ENCODE peak calls at places on chromosome 15, in nine cellular contexts. One of them, this sample, is unnamed.

GRCh38 chr15:99324082-99324620 is 72.9 kb downstream of the LRRC28 start:
- DNase-seq in fibroblast of the aortic adventitia: peak
- DNase-seq in lung: no peak
- DNase-seq in SK-N-SH: no peak
- DNase-seq in HCT116: peak
- DNase-seq in AG09309: peak
- DNase-seq in left ventricle myocardium inferior: no peak
- DNase-seq in GM12878: peak
- DNase-seq in fibroblast of lung: peak
- DNase-seq in this sample: peak

GRCh38 chr15:36177590-36178281 is 401.7 kb upstream of the CDIN1 start:
- DNase-seq in GM12878: no peak
- DNase-seq in fibroblast of the aortic adventitia: no peak
- DNase-seq in SK-N-SH: no peak
- DNase-seq in fibroblast of lung: peak
- DNase-seq in lung: no peak
- DNase-seq in HCT116: no peak
- DNase-seq in left ventricle myocardium inferior: no peak
- DNase-seq in AG09309: no peak
- DNase-seq in this sample: no peak

GRCh38 chr15:22257668-22258401 is 177.5 kb downstream of the OR4M2 start:
- DNase-seq in HCT116: no peak
- DNase-seq in SK-N-SH: no peak
- DNase-seq in fibroblast of lung: no peak
- DNase-seq in lung: no peak
- DNase-seq in AG09309: no peak
- DNase-seq in left ventricle myocardium inferior: no peak
- DNase-seq in fibroblast of the aortic adventitia: no peak
- DNase-seq in GM12878: no peak
- DNase-seq in this sample: no peak

GRCh38 chr15:95929232-95929846 is 401.2 kb upstream of the NR2F2 start:
- DNase-seq in fibroblast of the aortic adventitia: no peak
- DNase-seq in GM12878: peak
- DNase-seq in AG09309: no peak
- DNase-seq in fibroblast of lung: peak
- DNase-seq in lung: no peak
- DNase-seq in left ventricle myocardium inferior: no peak
- DNase-seq in SK-N-SH: no peak
- DNase-seq in HCT116: no peak
- DNase-seq in this sample: peak

GRCh38 chr15:77527164-77527778 is 105.4 kb downstream of the LINGO1 start:
- DNase-seq in SK-N-SH: peak
- DNase-seq in AG09309: no peak
- DNase-seq in GM12878: no peak
- DNase-seq in left ventricle myocardium inferior: peak
- DNase-seq in lung: no peak
- DNase-seq in fibroblast of lung: peak
- DNase-seq in HCT116: no peak
- DNase-seq in fibroblast of the aortic adventitia: peak
- DNase-seq in this sample: no peak

GRCh38 chr15:26038693-26039092 is 175.6 kb upstream of the ATP10A start:
- DNase-seq in SK-N-SH: peak
- DNase-seq in left ventricle myocardium inferior: no peak
- DNase-seq in HCT116: no peak
- DNase-seq in lung: no peak
- DNase-seq in fibroblast of lung: no peak
- DNase-seq in fibroblast of the aortic adventitia: no peak
- DNase-seq in GM12878: no peak
- DNase-seq in AG09309: no peak
- DNase-seq in this sample: no peak

GRCh38 chr15:52306270-52306669 is 10.7 kb upstream of the MYO5C start:
- DNase-seq in lung: no peak
- DNase-seq in AG09309: peak
- DNase-seq in left ventricle myocardium inferior: no peak
- DNase-seq in fibroblast of the aortic adventitia: peak
- DNase-seq in fibroblast of lung: peak
- DNase-seq in GM12878: no peak
- DNase-seq in SK-N-SH: no peak
- DNase-seq in HCT116: no peak
- DNase-seq in this sample: no peak

GRCh38 chr15:38746211-38746610 is 181.6 kb upstream of the RASGRP1 start:
- DNase-seq in fibroblast of lung: no peak
- DNase-seq in GM12878: no peak
- DNase-seq in left ventricle myocardium inferior: no peak
- DNase-seq in SK-N-SH: no peak
- DNase-seq in HCT116: no peak
- DNase-seq in lung: no peak
- DNase-seq in AG09309: no peak
- DNase-seq in fibroblast of the aortic adventitia: no peak
- DNase-seq in this sample: no peak

GRCh38 chr15:77335298-77335697 is 84.6 kb downstream of the PEAK1 start:
- DNase-seq in fibroblast of lung: peak
- DNase-seq in AG09309: no peak
- DNase-seq in GM12878: no peak
- DNase-seq in SK-N-SH: peak
- DNase-seq in fibroblast of the aortic adventitia: peak
- DNase-seq in HCT116: no peak
- DNase-seq in left ventricle myocardium inferior: peak
- DNase-seq in lung: no peak
- DNase-seq in this sample: peak

GRCh38 chr15:48643776-48644497 is 1.6 kb downstream of the FBN1 start:
- DNase-seq in SK-N-SH: no peak
- DNase-seq in left ventricle myocardium inferior: no peak
- DNase-seq in AG09309: no peak
- DNase-seq in lung: no peak
- DNase-seq in GM12878: no peak
- DNase-seq in fibroblast of lung: peak
- DNase-seq in fibroblast of the aortic adventitia: peak
- DNase-seq in HCT116: no peak
- DNase-seq in this sample: no peak

GRCh38 chr15:32763295-32763694 is 45.5 kb downstream of the GREM1 start:
- DNase-seq in AG09309: no peak
- DNase-seq in fibroblast of the aortic adventitia: no peak
- DNase-seq in GM12878: peak
- DNase-seq in SK-N-SH: no peak
- DNase-seq in lung: no peak
- DNase-seq in fibroblast of lung: no peak
- DNase-seq in HCT116: no peak
- DNase-seq in left ventricle myocardium inferior: no peak
- DNase-seq in this sample: no peak

GRCh38 chr15:98043160-98044059 is 82.9 kb downstream of the ARRDC4 start:
- DNase-seq in GM12878: no peak
- DNase-seq in fibroblast of lung: no peak
- DNase-seq in left ventricle myocardium inferior: no peak
- DNase-seq in AG09309: no peak
- DNase-seq in HCT116: no peak
- DNase-seq in SK-N-SH: peak
- DNase-seq in lung: no peak
- DNase-seq in fibroblast of the aortic adventitia: no peak
- DNase-seq in this sample: no peak

GRCh38 chr15:101189341-101189679 is 62.5 kb downstream of the CHSY1 start:
- DNase-seq in fibroblast of the aortic adventitia: peak
- DNase-seq in fibroblast of lung: peak
- DNase-seq in AG09309: no peak
- DNase-seq in left ventricle myocardium inferior: no peak
- DNase-seq in SK-N-SH: no peak
- DNase-seq in GM12878: no peak
- DNase-seq in lung: no peak
- DNase-seq in HCT116: no peak
- DNase-seq in this sample: no peak

GRCh38 chr15:96054606-96055005 is 275.9 kb upstream of the NR2F2 start:
- DNase-seq in fibroblast of lung: no peak
- DNase-seq in SK-N-SH: no peak
- DNase-seq in AG09309: no peak
- DNase-seq in lung: no peak
- DNase-seq in fibroblast of the aortic adventitia: no peak
- DNase-seq in HCT116: no peak
- DNase-seq in GM12878: no peak
- DNase-seq in left ventricle myocardium inferior: no peak
- DNase-seq in this sample: no peak

GRCh38 chr15:100732359-100733055 is 130.1 kb downstream of the ASB7 start:
- DNase-seq in GM12878: no peak
- DNase-seq in HCT116: no peak
- DNase-seq in fibroblast of lung: no peak
- DNase-seq in fibroblast of the aortic adventitia: peak
- DNase-seq in SK-N-SH: no peak
- DNase-seq in left ventricle myocardium inferior: no peak
- DNase-seq in AG09309: peak
- DNase-seq in lung: no peak
- DNase-seq in this sample: no peak

GRCh38 chr15:66508293-66508883 is 3.3 kb downstream of the ZWILCH start:
- DNase-seq in GM12878: peak
- DNase-seq in left ventricle myocardium inferior: no peak
- DNase-seq in SK-N-SH: no peak
- DNase-seq in HCT116: no peak
- DNase-seq in AG09309: no peak
- DNase-seq in fibroblast of the aortic adventitia: no peak
- DNase-seq in lung: no peak
- DNase-seq in fibroblast of lung: no peak
- DNase-seq in this sample: no peak

DNA sequence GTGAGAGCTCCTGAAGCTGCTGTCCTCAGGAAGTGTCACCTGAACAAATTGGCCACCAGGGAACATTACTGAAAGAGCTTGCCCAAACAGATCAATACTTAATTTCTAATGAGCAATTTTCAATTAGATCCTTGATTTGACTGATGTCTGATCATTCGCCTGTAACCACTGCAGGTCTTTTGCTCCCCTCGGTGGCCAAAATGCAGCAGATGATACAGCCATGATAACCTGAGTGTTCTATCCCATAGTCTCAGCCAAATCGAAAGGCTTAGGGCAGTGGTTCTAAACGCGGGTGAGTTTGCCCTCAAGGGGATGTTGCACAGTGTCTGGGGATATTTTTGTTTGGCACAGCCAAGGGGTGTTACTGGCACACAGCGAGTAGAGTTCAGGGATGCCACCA is 57.7 kb upstream of the MEX3B start:
- DNase-seq in lung: no peak
- DNase-seq in HCT116: no peak
- DNase-seq in fibroblast of the aortic adventitia: no peak
- DNase-seq in AG09309: no peak
- DNase-seq in left ventricle myocardium inferior: no peak
- DNase-seq in SK-N-SH: no peak
- DNase-seq in GM12878: no peak
- DNase-seq in fibroblast of lung: no peak
- DNase-seq in this sample: no peak
- TF ChIP-seq CTCF in lung: no peak
- TF ChIP-seq CTCF in HCT116: peak
- TF ChIP-seq CTCF in fibroblast of the aortic adventitia: no peak
- TF ChIP-seq CTCF in AG09309: peak
- TF ChIP-seq CTCF in left ventricle myocardium inferior: no peak
- TF ChIP-seq CTCF in SK-N-SH: peak
- TF ChIP-seq CTCF in GM12878: peak
- TF ChIP-seq CTCF in fibroblast of lung: peak
- TF ChIP-seq CTCF in this sample: no peak

GRCh38 chr15:63046927-63047760 is 4.6 kb downstream of the TPM1 start:
- DNase-seq in fibroblast of lung: no peak
- DNase-seq in left ventricle myocardium inferior: no peak
- DNase-seq in SK-N-SH: no peak
- DNase-seq in fibroblast of the aortic adventitia: peak
- DNase-seq in AG09309: no peak
- DNase-seq in GM12878: no peak
- DNase-seq in HCT116: no peak
- DNase-seq in lung: no peak
- DNase-seq in this sample: no peak
- H3K4me3 ChIP-seq in fibroblast of lung: peak
- H3K4me3 ChIP-seq in left ventricle myocardium inferior: peak
- H3K4me3 ChIP-seq in SK-N-SH: peak
- H3K4me3 ChIP-seq in fibroblast of the aortic adventitia: peak
- H3K4me3 ChIP-seq in AG09309: peak
- H3K4me3 ChIP-seq in GM12878: peak
- H3K4me3 ChIP-seq in HCT116: peak
- H3K4me3 ChIP-seq in lung: no peak
- H3K4me3 ChIP-seq in this sample: peak

DNA sequence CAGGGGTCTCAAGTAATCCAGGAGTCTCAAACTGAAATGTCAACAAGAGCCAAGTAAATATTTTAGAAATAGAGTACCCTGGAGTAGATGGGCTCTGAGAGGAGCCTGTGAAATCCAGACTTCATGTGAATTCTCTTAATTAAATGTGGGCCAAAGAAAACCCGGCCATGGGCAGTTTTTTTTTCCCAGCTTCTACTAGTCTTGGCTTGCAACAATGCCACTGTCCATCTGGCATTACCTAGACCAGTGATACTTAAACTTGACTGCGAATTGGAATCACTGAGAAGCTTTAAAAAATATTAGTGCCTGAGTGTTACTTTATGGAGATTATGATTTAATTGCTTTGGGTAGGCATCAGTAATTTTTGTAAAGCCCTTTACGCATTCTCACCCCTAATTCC is 66.4 kb upstream of the GOLGA6B start:
- DNase-seq in GM12878: no peak
- DNase-seq in fibroblast of the aortic adventitia: no peak
- DNase-seq in SK-N-SH: no peak
- DNase-seq in HCT116: no peak
- DNase-seq in left ventricle myocardium inferior: no peak
- DNase-seq in AG09309: no peak
- DNase-seq in fibroblast of lung: no peak
- DNase-seq in lung: no peak
- DNase-seq in this sample: no peak
- TF ChIP-seq CTCF in GM12878: no peak
- TF ChIP-seq CTCF in fibroblast of the aortic adventitia: no peak
- TF ChIP-seq CTCF in SK-N-SH: no peak
- TF ChIP-seq CTCF in HCT116: no peak
- TF ChIP-seq CTCF in left ventricle myocardium inferior: no peak
- TF ChIP-seq CTCF in AG09309: no peak
- TF ChIP-seq CTCF in fibroblast of lung: no peak
- TF ChIP-seq CTCF in lung: no peak
- TF ChIP-seq CTCF in this sample: no peak

DNA sequence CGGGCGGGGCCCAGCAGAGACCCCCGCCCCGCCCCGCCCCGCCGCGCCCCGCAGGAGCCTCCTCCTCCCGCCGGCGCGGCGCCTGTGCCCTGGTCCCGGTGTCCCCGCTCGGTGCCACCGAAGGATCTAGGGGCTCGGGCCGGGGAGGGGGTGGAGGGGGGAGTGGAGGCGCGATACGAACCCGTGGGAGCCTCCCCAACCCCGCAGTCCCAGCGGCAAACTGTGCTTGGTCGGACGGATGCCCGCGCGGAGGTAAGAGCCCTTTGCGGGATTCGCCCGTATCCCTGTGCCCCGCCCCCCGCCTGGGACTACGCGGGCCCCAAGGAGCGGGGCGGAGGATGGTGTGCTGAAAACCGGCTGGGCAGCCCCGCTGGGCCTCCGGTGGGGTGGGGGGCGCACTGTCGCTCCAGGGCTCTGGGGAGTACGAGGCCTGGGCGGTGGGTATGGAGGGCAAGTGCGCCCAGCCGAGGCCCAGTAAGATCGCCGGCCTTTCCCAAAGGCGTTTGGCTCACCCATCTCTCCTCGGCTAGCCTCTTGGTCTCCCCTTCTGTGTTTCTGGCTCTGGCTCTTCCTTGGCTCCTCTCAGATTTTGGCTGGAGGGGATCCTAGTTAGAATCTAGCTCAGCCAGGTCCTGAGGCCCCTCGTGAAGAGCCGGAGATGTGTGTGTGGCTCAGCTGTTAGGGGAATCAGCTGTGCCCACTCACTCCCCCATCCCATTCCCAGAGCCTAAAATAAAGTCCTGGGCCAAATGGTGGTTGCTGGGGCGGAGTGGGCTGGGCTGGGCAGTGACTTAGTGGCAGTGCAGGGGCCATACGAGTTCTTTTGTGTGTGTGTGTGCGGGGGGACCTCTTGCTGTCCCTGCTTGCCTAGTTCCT is 65.7 kb upstream of the POLG start:
- DNase-seq in HCT116: no peak
- DNase-seq in AG09309: no peak
- DNase-seq in fibroblast of lung: no peak
- DNase-seq in left ventricle myocardium inferior: no peak
- DNase-seq in fibroblast of the aortic adventitia: no peak
- DNase-seq in lung: no peak
- DNase-seq in SK-N-SH: peak
- DNase-seq in GM12878: no peak
- DNase-seq in this sample: no peak
- H3K4me3 ChIP-seq in HCT116: no peak
- H3K4me3 ChIP-seq in AG09309: no peak
- H3K4me3 ChIP-seq in fibroblast of lung: no peak
- H3K4me3 ChIP-seq in left ventricle myocardium inferior: peak
- H3K4me3 ChIP-seq in fibroblast of the aortic adventitia: no peak
- H3K4me3 ChIP-seq in lung: no peak
- H3K4me3 ChIP-seq in SK-N-SH: peak
- H3K4me3 ChIP-seq in GM12878: peak
- H3K4me3 ChIP-seq in this sample: no peak

This sample was measured in retinal pigment epithelial cell.